ENCODE peak calls at places on chromosomes 11 and 22, in seven cellular contexts. K is body of pancreas; Z is CD8-positive, alpha-beta T cell; P is pancreas; R is GM23338; B is thoracic aorta; F is A549. Q is an unnamed sample.

GRCh38 chr11:65873280-65874156 is 918 bp upstream of the EFEMP2 start:
- DNase-seq in K (peak), F (peak), P (peak), Z (peak), R (peak), B (peak), Q (peak)

GRCh38 chr22:36211237-36211881 is 9.8 kb upstream of the APOL4 start:
- DNase-seq in Z (no peak), F (no peak), B (no peak), P (no peak), R (no peak), K (peak), Q (no peak)

GRCh38 chr11:16953620-16954019 is 60.6 kb downstream of the PLEKHA7 start:
- DNase-seq in P (no peak), B (no peak), R (no peak), F (no peak), Z (no peak), K (no peak), Q (no peak)

GRCh38 chr11:66080055-66080817 is 10.2 kb downstream of the PACS1 start:
- DNase-seq in B (no peak), F (peak), Z (peak), R (no peak), K (peak), P (no peak), Q (peak)

GRCh38 chr11:82676483-82677094 is 57.1 kb downstream of the FAM181B start:
- DNase-seq in K (no peak), P (no peak), F (no peak), B (no peak), Z (no peak), R (peak), Q (no peak)

GRCh38 chr11:15146271-15147003 is 31.7 kb downstream of the INSC start:
- DNase-seq in B (no peak), R (no peak), Z (no peak), F (no peak), K (no peak), P (no peak), Q (no peak)

GRCh38 chr11:79220171-79220570 is 220.7 kb downstream of the TENM4 start:
- DNase-seq in K (no peak), F (no peak), P (no peak), R (no peak), Z (no peak), B (no peak), Q (no peak)

GRCh38 chr11:11931461-11932055 is 76.9 kb downstream of the DKK3 start:
- DNase-seq in K (peak), Z (no peak), P (no peak), B (no peak), R (peak), F (peak), Q (no peak)

GRCh38 chr11:68160100-68160695 is 39.0 kb upstream of the CHKA start:
- DNase-seq in B (no peak), F (no peak), K (no peak), R (no peak), P (no peak), Z (no peak), Q (no peak)
- H3K27ac ChIP-seq in B (no peak), F (no peak), K (no peak), R (no peak), P (no peak), Z (no peak), Q (no peak)

GRCh38 chr11:64224151-64224890 is 1.7 kb downstream of the TRPT1 start:
- DNase-seq in B (no peak), K (peak), P (no peak), Z (no peak), F (no peak), R (no peak), Q (peak)

GRCh38 chr11:64226507-64227051 is 505 bp downstream of the NUDT22 start:
- DNase-seq in F (no peak), P (peak), B (no peak), Z (peak), R (peak), K (peak), Q (peak)

GRCh38 chr11:64223001-64223651 is 2.9 kb downstream of the TRPT1 start:
- DNase-seq in P (no peak), R (no peak), K (peak), Z (no peak), B (no peak), F (no peak), Q (peak)

GRCh38 chr11:64225608-64226506 is at the start of the genes NUDT22 and TRPT1:
- DNase-seq in B (no peak), K (peak), P (peak), F (peak), Z (peak), R (peak), Q (peak)

GRCh38 chr11:64224891-64225607 is 937 bp downstream of the TRPT1 start:
- DNase-seq in K (no peak), Z (no peak), B (no peak), R (no peak), P (no peak), F (no peak), Q (no peak)
- TF ChIP-seq CTCF in K (no peak), Z (no peak), B (no peak), R (no peak), P (no peak), F (no peak), Q (no peak)

GRCh38 chr11:28819741-28820140 is 711.6 kb downstream of the METTL15 start:
- DNase-seq in K (no peak), B (no peak), R (no peak), F (no peak), P (no peak), Z (no peak), Q (no peak)
- H3K27ac ChIP-seq in K (no peak), B (no peak), R (no peak), F (peak), P (no peak), Z (no peak), Q (no peak)

GRCh38 chr22:45402466-45402865 is 10.9 kb downstream of the SMC1B start:
- DNase-seq in P (no peak), Z (no peak), F (no peak), R (no peak), B (no peak), K (no peak), Q (no peak)

GRCh38 chr22:45413368-45414211 is at the start of the genes RIBC2 and SMC1B:
- DNase-seq in Z (peak), R (peak), B (no peak), P (peak), F (peak), K (peak), Q (peak)

GRCh38 chr22:45413013-45413367 is 409 bp downstream of the SMC1B start:
- DNase-seq in F (no peak), B (no peak), P (no peak), Z (no peak), K (no peak), R (no peak), Q (no peak)

GRCh38 chr22:45407793-45408192 is 5.6 kb downstream of the SMC1B start:
- DNase-seq in F (no peak), P (no peak), Z (no peak), K (no peak), R (no peak), B (no peak), Q (no peak)
- TF ChIP-seq CTCF in F (no peak), P (no peak), Z (no peak), K (no peak), R (no peak), B (no peak), Q (no peak)

Q was measured in right lobe of liver.